ENCODE peak calls at places on chromosomes 11 and 22, in eight cellular contexts. U, S, A, N, W, Y, F and P are unnamed samples.

GRCh38 chr11:62656801-62657429 is 3.8 kb upstream of the INTS5 start:
- DNase-seq in F (no peak), U (peak; percentile 48), N (no peak), S (no peak), A (no peak), Y (no peak), W (no peak), P (no peak)

GRCh38 chr11:115739878-115740277 is 235.7 kb upstream of the CADM1 start:
- DNase-seq in N (no peak), S (no peak), W (no peak), F (no peak), Y (no peak), U (no peak), A (no peak), P (no peak)

GRCh38 chr22:42994917-42995562 is 19.9 kb downstream of the PACSIN2 start:
- DNase-seq in N (no peak), A (peak; percentile 93), Y (peak; percentile 70), S (peak; percentile 95), U (peak; percentile 93), W (peak; percentile 77), F (peak; percentile 34), P (peak; percentile 96)

GRCh38 chr22:48555606-48556005 is 1272.1 kb downstream of the BRD1 start:
- DNase-seq in U (no peak), A (no peak), F (no peak), W (no peak), Y (no peak), N (no peak), S (no peak), P (no peak)

GRCh38 chr11:75925785-75926164 is 110.8 kb downstream of the UVRAG start:
- DNase-seq in N (no peak), S (no peak), Y (no peak), U (no peak), A (no peak), W (no peak), F (no peak), P (no peak)

GRCh38 chr11:2402106-2402505 is 1.6 kb downstream of the TSSC4 start:
- DNase-seq in N (no peak), Y (no peak), U (no peak), W (no peak), A (no peak), F (no peak), S (no peak), P (no peak)

GRCh38 chr22:50583294-50583865 is 731 bp upstream of the CHKB start:
- DNase-seq in A (no peak), W (no peak), U (no peak), F (no peak), S (no peak), N (no peak), Y (no peak), P (no peak)

GRCh38 chr11:108873305-108873704 is 208.4 kb downstream of the DDX10 start:
- DNase-seq in U (peak; percentile 48), Y (no peak), S (peak; percentile 45), W (peak; percentile 73), A (no peak), N (no peak), F (no peak), P (no peak)

GRCh38 chr11:46607516-46607915 is 9.5 kb downstream of the HARBI1 start:
- DNase-seq in W (no peak), U (no peak), F (no peak), Y (no peak), A (no peak), S (no peak), N (no peak), P (no peak)

GRCh38 chr11:10751581-10751940 is 515 bp downstream of the CTR9 start:
- DNase-seq in A (no peak), F (no peak), U (no peak), S (no peak), N (no peak), Y (no peak), W (no peak), P (peak; percentile 23)

GRCh38 chr11:110091995-110092576 is 1.1 kb upstream of the ZC3H12C start:
- DNase-seq in U (peak; percentile 42), N (no peak), A (no peak), F (no peak), S (no peak), W (no peak), Y (no peak), P (no peak)

GRCh38 chr11:65417702-65418430 is 4.7 kb upstream of the NEAT1 start:
- DNase-seq in Y (no peak), U (peak; percentile 82), S (no peak), F (peak; percentile 66), W (no peak), A (no peak), N (no peak), P (peak; percentile 67)

GRCh38 chr11:67483901-67484665 is 1.3 kb downstream of the AIP start:
- DNase-seq in W (no peak), N (no peak), A (no peak), F (peak; percentile 50), U (no peak), S (no peak), Y (no peak), P (no peak)

GRCh38 chr11:70281114-70281729 is 10.7 kb downstream of the PPFIA1 start:
- DNase-seq in F (no peak), N (no peak), U (peak; percentile 66), S (peak; percentile 20), W (no peak), A (peak; percentile 57), Y (no peak), P (no peak)
- TF ChIP-seq CTCF in F (no peak), N (no peak), U (peak; percentile 17), S (no peak), W (no peak), A (no peak), Y (no peak), P (no peak)

GRCh38 chr22:17205432-17205831 is 13.8 kb downstream of the ADA2 start:
- DNase-seq in N (no peak), S (no peak), Y (no peak), F (no peak), W (no peak), A (no peak), U (no peak), P (no peak)

GRCh38 chr22:17199131-17199731 is 20.0 kb downstream of the ADA2 start:
- DNase-seq in W (no peak), N (no peak), Y (no peak), U (peak; percentile 42), F (no peak), A (peak; percentile 27), S (no peak), P (peak; percentile 84)

GRCh38 chr22:17198188-17199130 is 20.8 kb downstream of the ADA2 start:
- DNase-seq in S (no peak), W (no peak), A (no peak), N (no peak), Y (no peak), F (no peak), U (peak; percentile 23), P (peak; percentile 60)

DNA sequence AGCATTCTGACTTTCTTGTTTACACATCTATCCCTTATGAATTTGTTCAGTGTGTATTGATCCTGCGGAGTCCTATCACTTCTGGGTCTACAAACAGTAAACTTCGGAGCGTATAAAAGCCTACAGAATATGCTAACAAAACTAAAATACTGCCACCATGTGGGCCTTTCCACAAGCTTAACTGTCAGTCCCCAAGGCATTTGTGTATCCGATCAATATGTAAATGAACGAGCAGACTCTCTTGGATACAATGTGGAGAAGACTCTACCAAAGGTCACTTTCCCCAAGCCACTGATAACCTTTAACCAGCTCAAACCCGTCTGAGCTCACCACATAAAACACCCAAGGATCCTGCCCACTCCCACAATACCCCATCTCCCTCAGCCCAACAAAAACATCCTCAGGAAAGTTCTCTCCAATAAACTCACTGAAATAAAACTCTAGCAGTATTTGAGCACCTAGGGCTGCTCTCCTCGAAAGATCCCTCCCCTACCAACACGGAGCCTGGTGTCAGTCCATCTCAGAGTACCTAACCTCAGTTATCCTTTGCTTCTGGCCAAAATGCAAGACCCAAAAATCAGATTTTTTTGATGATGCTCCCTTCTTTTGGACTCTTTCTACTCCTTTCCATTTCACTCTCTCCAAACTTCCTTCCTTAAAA is 17.8 kb downstream of the ADA2 start:
- DNase-seq in Y (peak; percentile 32), F (no peak), A (no peak), W (no peak), S (no peak), N (no peak), U (peak; percentile 59), P (peak; percentile 44)
- TF ChIP-seq CTCF in Y (peak; percentile 31), F (no peak), A (peak; percentile 12), W (peak; percentile 25), S (peak; percentile 39), N (no peak), U (peak; percentile 53), P (peak; percentile 40)

GRCh38 chr11:18203723-18204122 is 31.1 kb downstream of the MRGPRX4 start:
- DNase-seq in N (no peak), F (no peak), S (no peak), Y (peak; percentile 4), U (peak; percentile 52), A (peak; percentile 0), W (no peak), P (peak; percentile 41)
- TF ChIP-seq CTCF in N (no peak), F (peak; percentile 67), S (peak; percentile 69), Y (peak; percentile 44), U (peak; percentile 73), A (peak; percentile 39), W (peak; percentile 42), P (peak; percentile 59)

GRCh38 chr11:469684-470667 is 19.9 kb downstream of the PTDSS2 start:
- DNase-seq in S (peak; percentile 68), N (no peak), W (no peak), U (peak; percentile 91), Y (no peak), F (no peak), A (peak; percentile 78), P (no peak)
- TF ChIP-seq CTCF in S (peak; percentile 64), N (no peak), W (peak; percentile 39), U (peak; percentile 36), Y (no peak), F (no peak), A (no peak), P (peak; percentile 39)

DNA sequence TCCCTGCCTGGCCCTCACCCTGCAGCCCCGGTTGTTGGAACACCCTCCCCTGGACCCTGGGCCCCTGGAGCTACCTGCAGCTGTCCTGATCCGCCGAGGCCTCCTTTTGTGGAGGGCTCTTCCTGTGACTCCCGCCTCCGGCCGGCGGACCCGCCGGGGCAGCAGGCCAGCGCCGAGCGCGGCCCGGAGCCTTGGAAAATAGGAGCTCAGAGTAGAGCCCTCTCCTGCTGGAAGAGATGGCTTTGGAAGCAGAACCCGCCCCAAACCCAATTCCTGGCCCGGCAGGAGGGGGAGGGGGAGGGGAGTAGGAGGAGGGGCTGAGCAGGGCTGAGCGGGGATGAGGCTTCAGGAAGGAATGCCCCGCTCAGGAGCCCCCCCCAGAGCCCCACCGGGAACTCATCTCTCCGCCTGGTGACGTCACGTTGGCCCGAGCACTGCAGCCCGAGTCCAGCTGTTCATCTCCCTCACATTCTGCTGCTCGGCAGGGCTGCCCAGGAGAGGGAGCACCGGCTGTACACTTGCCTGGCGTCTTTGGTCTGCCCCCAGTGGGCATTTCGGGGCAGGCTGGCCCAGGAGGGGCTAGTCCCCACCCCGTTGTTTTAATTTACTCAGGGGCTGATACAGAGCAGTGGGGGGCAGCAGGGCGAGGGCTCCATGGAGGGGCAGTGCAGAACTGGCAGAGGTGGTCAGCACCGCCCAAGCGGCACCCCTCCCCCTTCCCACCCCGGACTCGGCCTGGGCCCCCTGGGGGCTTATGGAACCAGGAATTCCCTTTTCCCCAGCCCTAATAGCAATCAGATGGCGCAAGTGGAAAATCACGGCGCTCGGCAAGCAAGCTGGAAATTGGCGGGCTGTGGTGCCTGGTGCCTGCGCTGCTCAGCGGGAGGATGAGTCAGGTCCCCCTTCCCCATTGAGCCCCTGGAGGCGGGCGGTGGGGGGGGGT is at the start of gene MRGPRF:
- DNase-seq in U (peak; percentile 58), F (no peak), A (peak; percentile 90), N (peak; percentile 82), S (peak; percentile 84), Y (no peak), W (peak; percentile 64), P (peak; percentile 74)
- TF ChIP-seq CTCF in U (peak; percentile 59), F (no peak), A (peak; percentile 92), N (peak; percentile 83), S (peak; percentile 83), Y (no peak), W (peak; percentile 82), P (peak; percentile 51)